ENCODE peak calls at places on chromosomes 1 and 21, in four cellular contexts. U is K562, F is WTC11, O is SK-N-SH. K is an unnamed sample.

GRCh38 chr1:27363766-27364695 is 2.7 kb downstream of the MAP3K6 start:
- DNase-seq in U (no peak), O (no peak), F (no peak), K (no peak)

GRCh38 chr1:162946701-162947100 is 85.7 kb upstream of the CCDC190 start:
- DNase-seq in F (no peak), O (no peak), U (no peak), K (no peak)

GRCh38 chr1:117573386-117574040 is 32.3 kb upstream of the TENT5C start:
- DNase-seq in F (no peak), U (no peak), O (no peak), K (no peak)

GRCh38 chr21:36976882-36977651 is 10.6 kb upstream of the HLCS start:
- DNase-seq in O (peak), F (peak), U (peak), K (peak)

GRCh38 chr1:8031176-8031785 is 5.2 kb upstream of the ERRFI1 start:
- DNase-seq in U (no peak), F (no peak), O (peak), K (no peak)

GRCh38 chr1:234620272-234620711 is 10.3 kb upstream of the IRF2BP2 start:
- DNase-seq in U (no peak), O (no peak), F (no peak), K (no peak)

GRCh38 chr21:45975017-45975595 is 6.5 kb upstream of the COL6A1 start:
- DNase-seq in F (peak), U (no peak), O (no peak), K (no peak)

GRCh38 chr1:207935166-207935583 is 24.2 kb upstream of the CD34 start:
- DNase-seq in F (no peak), O (no peak), U (no peak), K (peak)

GRCh38 chr1:184260382-184260781 is 126.4 kb upstream of the C1orf21 start:
- DNase-seq in U (no peak), F (no peak), O (no peak), K (no peak)

GRCh38 chr1:22442212-22442894 is 9.3 kb upstream of the ZBTB40 start:
- DNase-seq in O (no peak), U (no peak), F (no peak), K (no peak)

GRCh38 chr1:13517193-13517812 is 3.5 kb upstream of the LRRC38 start:
- DNase-seq in F (peak), U (peak), O (peak), K (no peak)

GRCh38 chr1:21956720-21957552 is 19.8 kb upstream of the HSPG2 start:
- DNase-seq in U (peak), O (peak), F (no peak), K (no peak)

GRCh38 chr1:54287176-54287650 is 87.2 kb downstream of the MRPL37 start:
- DNase-seq in U (peak), O (peak), F (peak), K (no peak)

GRCh38 chr1:56034222-56034621 is 545.1 kb downstream of the PLPP3 start:
- DNase-seq in F (no peak), U (no peak), O (no peak), K (no peak)

GRCh38 chr1:9294440-9294773 is 1.7 kb downstream of the SPSB1 start:
- DNase-seq in O (no peak), U (no peak), F (no peak), K (no peak)

DNA sequence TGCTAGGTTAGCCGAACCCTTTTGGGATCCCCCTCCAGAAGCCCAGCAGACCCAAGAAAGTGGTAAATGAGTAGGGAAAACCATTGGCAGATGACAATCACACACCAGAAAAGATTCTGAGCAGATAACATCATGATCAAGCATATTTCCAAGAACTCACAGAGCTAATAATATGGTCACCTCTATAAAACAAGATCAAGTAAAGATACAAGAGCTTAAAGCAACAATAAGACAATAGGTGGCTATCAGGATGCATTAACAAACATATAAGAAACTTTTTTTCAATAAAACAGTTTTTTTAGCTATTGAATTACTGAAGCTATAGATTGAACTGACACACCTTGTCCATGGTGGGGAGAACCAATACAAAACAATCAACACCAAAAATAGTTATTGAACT is 29.0 kb downstream of the UBASH3A start:
- DNase-seq in O (no peak), F (no peak), U (no peak), K (no peak)
- TF ChIP-seq USF2 in O (no peak), F (no peak), U (no peak), K (no peak)

GRCh38 chr1:164928223-164928814 is 369.3 kb downstream of the PBX1 start:
- DNase-seq in F (no peak), O (no peak), U (no peak), K (no peak)
- TF ChIP-seq USF1 in F (no peak), O (no peak), U (no peak), K (no peak)

GRCh38 chr1:44347280-44347679 is 7.8 kb downstream of the ERI3 start:
- DNase-seq in O (no peak), U (no peak), F (no peak), K (no peak)
- TF ChIP-seq USF2 in O (no peak), U (no peak), F (no peak), K (no peak)

DNA sequence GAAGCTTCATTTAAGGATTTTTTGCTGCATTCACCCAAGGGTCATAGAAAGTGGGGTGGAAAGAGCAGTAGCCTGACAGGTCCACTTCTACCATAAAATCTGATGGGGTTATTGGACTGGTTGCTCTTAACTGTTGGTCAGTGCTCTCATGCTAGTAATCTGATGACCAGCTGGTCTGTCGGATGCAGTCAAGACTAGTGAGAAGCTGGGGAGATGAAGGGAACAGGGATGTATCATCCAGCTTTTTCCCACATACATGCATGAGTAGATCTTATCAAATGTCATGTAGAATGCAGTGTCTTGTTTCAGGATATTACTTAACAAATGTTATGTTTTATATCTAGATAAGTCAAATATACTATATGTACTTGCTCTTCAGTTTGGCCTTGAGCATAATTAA is 11.1 kb downstream of the ATP1B1 start:
- DNase-seq in O (no peak), F (no peak), U (no peak), K (no peak)
- TF ChIP-seq USF1 in O (no peak), F (no peak), U (no peak), K (no peak)

DNA sequence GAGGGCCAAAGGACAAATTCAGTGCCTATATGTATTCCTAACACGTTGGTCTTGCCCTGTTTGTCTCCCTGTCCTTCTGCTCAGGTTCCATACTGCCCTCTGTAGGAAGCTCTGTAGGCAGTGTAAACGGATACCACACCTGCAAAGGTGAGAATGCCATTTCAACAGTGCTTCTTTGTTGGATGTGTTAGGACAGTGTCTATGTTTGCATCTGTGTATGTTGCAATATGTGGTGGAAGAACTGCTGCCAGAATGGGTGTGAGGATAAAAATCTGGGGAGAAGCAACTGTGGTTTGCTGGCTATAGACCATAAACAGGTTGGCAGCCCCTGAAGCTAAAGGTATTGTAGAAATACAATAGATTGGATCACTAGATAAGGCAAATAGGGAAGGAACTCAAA is 113.1 kb upstream of the BMP8A start:
- DNase-seq in U (peak), O (no peak), F (peak), K (no peak)
- TF ChIP-seq USF2 in U (no peak), O (no peak), F (no peak), K (no peak)

GRCh38 chr1:233514946-233515391 is 98.9 kb upstream of the KCNK1 start:
- DNase-seq in O (no peak), F (no peak), U (no peak), K (no peak)
- TF ChIP-seq USF1 in O (no peak), F (no peak), U (no peak), K (no peak)